ENCODE peak calls at places on chromosome 1, in seven cellular contexts. One of them, this sample, is unnamed.

GRCh38 chr1:75412616-75413015 is 198.3 kb downstream of the SLC44A5 start:
- DNase-seq in CD4-positive, alpha-beta memory T cell: no peak
- DNase-seq in psoas muscle: no peak
- DNase-seq in uterus: no peak
- DNase-seq in HFF-Myc: no peak
- DNase-seq in SJSA1: no peak
- DNase-seq in mesendoderm: no peak
- DNase-seq in this sample: no peak

GRCh38 chr1:174022080-174022975 is at the start of gene RC3H1:
- DNase-seq in CD4-positive, alpha-beta memory T cell: peak
- DNase-seq in psoas muscle: peak
- DNase-seq in uterus: peak
- DNase-seq in HFF-Myc: peak
- DNase-seq in SJSA1: peak
- DNase-seq in mesendoderm: peak
- DNase-seq in this sample: peak

GRCh38 chr1:29309621-29310020 is 73.3 kb downstream of the PTPRU start:
- DNase-seq in CD4-positive, alpha-beta memory T cell: no peak
- DNase-seq in psoas muscle: no peak
- DNase-seq in uterus: no peak
- DNase-seq in HFF-Myc: no peak
- DNase-seq in SJSA1: no peak
- DNase-seq in mesendoderm: no peak
- DNase-seq in this sample: no peak

GRCh38 chr1:91075233-91076135 is 53.6 kb upstream of the ZNF644 start:
- DNase-seq in CD4-positive, alpha-beta memory T cell: no peak
- DNase-seq in psoas muscle: no peak
- DNase-seq in uterus: no peak
- DNase-seq in HFF-Myc: no peak
- DNase-seq in SJSA1: no peak
- DNase-seq in mesendoderm: no peak
- DNase-seq in this sample: no peak

GRCh38 chr1:172966844-172967540 is 83.7 kb downstream of the TNFSF18 start:
- DNase-seq in CD4-positive, alpha-beta memory T cell: no peak
- DNase-seq in psoas muscle: no peak
- DNase-seq in uterus: no peak
- DNase-seq in HFF-Myc: no peak
- DNase-seq in SJSA1: peak
- DNase-seq in mesendoderm: no peak
- DNase-seq in this sample: no peak

GRCh38 chr1:190551638-190552037 is 74.0 kb upstream of the BRINP3 start:
- DNase-seq in CD4-positive, alpha-beta memory T cell: no peak
- DNase-seq in psoas muscle: no peak
- DNase-seq in uterus: no peak
- DNase-seq in HFF-Myc: no peak
- DNase-seq in SJSA1: no peak
- DNase-seq in mesendoderm: no peak
- DNase-seq in this sample: no peak

GRCh38 chr1:231460614-231461013 is 38.5 kb upstream of the EGLN1 start:
- DNase-seq in CD4-positive, alpha-beta memory T cell: peak
- DNase-seq in psoas muscle: no peak
- DNase-seq in uterus: no peak
- DNase-seq in HFF-Myc: no peak
- DNase-seq in SJSA1: no peak
- DNase-seq in mesendoderm: no peak
- DNase-seq in this sample: no peak

GRCh38 chr1:235954306-235955283 is 87.9 kb upstream of the LYST start:
- DNase-seq in CD4-positive, alpha-beta memory T cell: peak
- DNase-seq in psoas muscle: no peak
- DNase-seq in uterus: no peak
- DNase-seq in HFF-Myc: no peak
- DNase-seq in SJSA1: no peak
- DNase-seq in mesendoderm: no peak
- DNase-seq in this sample: peak

GRCh38 chr1:8742022-8742924 is 75.2 kb downstream of the RERE start:
- DNase-seq in CD4-positive, alpha-beta memory T cell: no peak
- DNase-seq in psoas muscle: no peak
- DNase-seq in uterus: no peak
- DNase-seq in HFF-Myc: no peak
- DNase-seq in SJSA1: no peak
- DNase-seq in mesendoderm: no peak
- DNase-seq in this sample: peak

GRCh38 chr1:171748651-171749050 is 6.8 kb upstream of the VAMP4 start:
- DNase-seq in CD4-positive, alpha-beta memory T cell: no peak
- DNase-seq in psoas muscle: no peak
- DNase-seq in uterus: no peak
- DNase-seq in HFF-Myc: no peak
- DNase-seq in SJSA1: no peak
- DNase-seq in mesendoderm: no peak
- DNase-seq in this sample: no peak

GRCh38 chr1:91026320-91026719 is 4.5 kb upstream of the ZNF644 start:
- DNase-seq in CD4-positive, alpha-beta memory T cell: no peak
- DNase-seq in psoas muscle: no peak
- DNase-seq in uterus: no peak
- DNase-seq in HFF-Myc: no peak
- DNase-seq in SJSA1: no peak
- DNase-seq in mesendoderm: no peak
- DNase-seq in this sample: no peak

GRCh38 chr1:161840363-161840762 is 74.2 kb downstream of the ATF6 start:
- DNase-seq in CD4-positive, alpha-beta memory T cell: no peak
- DNase-seq in psoas muscle: no peak
- DNase-seq in uterus: no peak
- DNase-seq in HFF-Myc: no peak
- DNase-seq in SJSA1: no peak
- DNase-seq in mesendoderm: no peak
- DNase-seq in this sample: no peak

GRCh38 chr1:13605159-13605558 is 21.5 kb downstream of the PDPN start:
- DNase-seq in CD4-positive, alpha-beta memory T cell: no peak
- DNase-seq in psoas muscle: peak
- DNase-seq in uterus: peak
- DNase-seq in HFF-Myc: no peak
- DNase-seq in SJSA1: peak
- DNase-seq in mesendoderm: no peak
- DNase-seq in this sample: peak

GRCh38 chr1:109078317-109078716 is 2.5 kb upstream of the TAF13 start:
- DNase-seq in CD4-positive, alpha-beta memory T cell: no peak
- DNase-seq in psoas muscle: no peak
- DNase-seq in uterus: no peak
- DNase-seq in HFF-Myc: no peak
- DNase-seq in SJSA1: no peak
- DNase-seq in mesendoderm: no peak
- DNase-seq in this sample: no peak

GRCh38 chr1:40105028-40105427 is 8.0 kb upstream of the PPT1 start:
- DNase-seq in CD4-positive, alpha-beta memory T cell: no peak
- DNase-seq in psoas muscle: no peak
- DNase-seq in uterus: no peak
- DNase-seq in HFF-Myc: no peak
- DNase-seq in SJSA1: no peak
- DNase-seq in mesendoderm: no peak
- DNase-seq in this sample: no peak

GRCh38 chr1:232422901-232423300 is 207.0 kb downstream of the SIPA1L2 start:
- DNase-seq in CD4-positive, alpha-beta memory T cell: no peak
- DNase-seq in psoas muscle: no peak
- DNase-seq in uterus: no peak
- DNase-seq in HFF-Myc: no peak
- DNase-seq in SJSA1: no peak
- DNase-seq in mesendoderm: no peak
- DNase-seq in this sample: peak

GRCh38 chr1:59803458-59804038 is 11.2 kb upstream of the HOOK1 start:
- DNase-seq in CD4-positive, alpha-beta memory T cell: no peak
- DNase-seq in psoas muscle: no peak
- DNase-seq in uterus: no peak
- DNase-seq in HFF-Myc: no peak
- DNase-seq in SJSA1: no peak
- DNase-seq in mesendoderm: no peak
- DNase-seq in this sample: no peak

GRCh38 chr1:13950637-13951036 is 250.6 kb downstream of the PRDM2 start:
- DNase-seq in CD4-positive, alpha-beta memory T cell: no peak
- DNase-seq in psoas muscle: no peak
- DNase-seq in uterus: no peak
- DNase-seq in HFF-Myc: no peak
- DNase-seq in SJSA1: no peak
- DNase-seq in mesendoderm: peak
- DNase-seq in this sample: no peak

DNA sequence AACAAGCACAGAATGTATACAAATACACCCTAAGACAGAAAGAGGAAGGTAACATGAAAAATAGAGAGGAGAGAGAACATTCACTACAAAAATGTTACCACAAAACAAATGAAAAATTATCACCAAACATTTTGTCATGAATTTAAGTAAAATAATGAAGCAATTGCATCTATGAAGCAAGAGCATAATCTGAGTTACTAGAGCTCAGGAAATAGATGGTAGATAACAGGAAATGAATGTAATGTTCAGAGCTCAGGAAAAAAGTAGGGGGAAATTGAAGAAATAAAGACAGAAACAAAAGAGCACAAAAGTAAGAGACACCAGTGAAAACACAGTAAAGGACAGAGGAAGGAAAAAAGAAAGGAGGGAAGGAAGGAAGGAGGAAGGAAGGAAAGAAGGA is 19.4 kb downstream of the SEC16B start:
- DNase-seq in CD4-positive, alpha-beta memory T cell: no peak
- DNase-seq in psoas muscle: no peak
- DNase-seq in uterus: no peak
- DNase-seq in HFF-Myc: no peak
- DNase-seq in SJSA1: no peak
- DNase-seq in mesendoderm: no peak
- DNase-seq in this sample: no peak
- H3K4me3 ChIP-seq in CD4-positive, alpha-beta memory T cell: no peak
- H3K4me3 ChIP-seq in psoas muscle: no peak
- H3K4me3 ChIP-seq in uterus: no peak
- H3K4me3 ChIP-seq in HFF-Myc: no peak
- H3K4me3 ChIP-seq in SJSA1: no peak
- H3K4me3 ChIP-seq in mesendoderm: no peak
- H3K4me3 ChIP-seq in this sample: no peak

DNA sequence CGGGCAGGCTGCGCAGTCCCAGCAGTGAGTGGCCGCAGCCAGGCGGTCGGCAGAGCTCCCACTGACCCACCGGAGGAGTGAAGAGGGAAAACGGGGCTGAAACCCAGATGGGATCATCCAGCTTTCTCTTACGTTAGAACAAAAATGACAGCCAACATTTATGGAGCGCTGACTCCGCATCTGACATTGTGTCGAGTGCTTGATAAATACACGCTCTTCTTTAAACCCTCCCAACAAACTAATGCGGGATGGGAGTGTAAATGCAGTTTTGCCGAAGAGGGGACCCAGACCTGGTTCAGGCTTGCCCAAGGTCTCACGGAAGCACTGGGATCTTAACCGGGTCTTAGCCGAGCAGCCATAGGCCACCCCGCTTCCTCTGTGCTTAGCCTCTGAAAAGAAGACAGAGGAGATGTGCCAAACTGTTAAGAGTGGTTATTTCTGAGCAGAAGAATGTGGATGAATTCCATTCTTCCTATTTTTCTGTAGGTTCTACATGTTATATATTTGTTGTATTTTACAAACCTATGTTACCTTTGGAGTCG is 3.5 kb downstream of the GRHL3 start:
- DNase-seq in CD4-positive, alpha-beta memory T cell: no peak
- DNase-seq in psoas muscle: no peak
- DNase-seq in uterus: no peak
- DNase-seq in HFF-Myc: no peak
- DNase-seq in SJSA1: no peak
- DNase-seq in mesendoderm: no peak
- DNase-seq in this sample: no peak
- H3K4me3 ChIP-seq in CD4-positive, alpha-beta memory T cell: peak
- H3K4me3 ChIP-seq in psoas muscle: peak
- H3K4me3 ChIP-seq in uterus: peak
- H3K4me3 ChIP-seq in HFF-Myc: peak
- H3K4me3 ChIP-seq in SJSA1: peak
- H3K4me3 ChIP-seq in mesendoderm: peak
- H3K4me3 ChIP-seq in this sample: peak

GRCh38 chr1:77370161-77370560 is 88.3 kb downstream of the AK5 start:
- DNase-seq in CD4-positive, alpha-beta memory T cell: no peak
- DNase-seq in psoas muscle: no peak
- DNase-seq in uterus: no peak
- DNase-seq in HFF-Myc: no peak
- DNase-seq in SJSA1: peak
- DNase-seq in mesendoderm: peak
- DNase-seq in this sample: peak
- H3K4me3 ChIP-seq in CD4-positive, alpha-beta memory T cell: no peak
- H3K4me3 ChIP-seq in psoas muscle: no peak
- H3K4me3 ChIP-seq in uterus: no peak
- H3K4me3 ChIP-seq in HFF-Myc: no peak
- H3K4me3 ChIP-seq in SJSA1: no peak
- H3K4me3 ChIP-seq in mesendoderm: no peak
- H3K4me3 ChIP-seq in this sample: no peak

GRCh38 chr1:31701137-31701736 is 2.6 kb downstream of the COL16A1 start:
- DNase-seq in CD4-positive, alpha-beta memory T cell: no peak
- DNase-seq in psoas muscle: peak
- DNase-seq in uterus: peak
- DNase-seq in HFF-Myc: peak
- DNase-seq in SJSA1: peak
- DNase-seq in mesendoderm: peak
- DNase-seq in this sample: peak
- H3K4me3 ChIP-seq in CD4-positive, alpha-beta memory T cell: no peak
- H3K4me3 ChIP-seq in psoas muscle: no peak
- H3K4me3 ChIP-seq in uterus: no peak
- H3K4me3 ChIP-seq in HFF-Myc: peak
- H3K4me3 ChIP-seq in SJSA1: peak
- H3K4me3 ChIP-seq in mesendoderm: no peak
- H3K4me3 ChIP-seq in this sample: peak

DNA sequence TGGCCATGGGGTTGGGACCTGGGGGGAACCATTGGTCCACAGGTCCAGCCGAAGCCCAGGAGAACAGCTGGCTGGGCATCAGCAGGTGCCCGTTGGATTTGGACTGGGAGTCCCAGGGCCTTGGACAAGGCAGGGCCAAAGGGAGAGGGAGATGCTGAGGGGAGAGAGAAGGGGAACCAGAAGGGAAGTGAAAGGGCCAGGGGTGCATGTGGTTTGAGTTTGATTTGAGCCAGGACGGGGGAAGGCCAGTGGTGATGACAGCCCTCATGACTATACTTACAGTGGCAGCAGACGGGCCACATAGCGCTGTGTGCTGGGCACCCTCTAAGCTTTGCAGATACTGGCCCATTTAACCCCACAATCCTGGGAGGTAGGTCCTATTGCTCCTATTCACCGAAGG is 18.8 kb downstream of the AGRN start:
- DNase-seq in CD4-positive, alpha-beta memory T cell: no peak
- DNase-seq in psoas muscle: no peak
- DNase-seq in uterus: no peak
- DNase-seq in HFF-Myc: no peak
- DNase-seq in SJSA1: no peak
- DNase-seq in mesendoderm: no peak
- DNase-seq in this sample: no peak
- H3K4me3 ChIP-seq in CD4-positive, alpha-beta memory T cell: no peak
- H3K4me3 ChIP-seq in psoas muscle: no peak
- H3K4me3 ChIP-seq in uterus: no peak
- H3K4me3 ChIP-seq in HFF-Myc: no peak
- H3K4me3 ChIP-seq in SJSA1: no peak
- H3K4me3 ChIP-seq in mesendoderm: no peak
- H3K4me3 ChIP-seq in this sample: no peak